ENCODE peak calls at places on chromosomes 11 and 22, in four cellular contexts. H, O, Q and A are unnamed samples.

GRCh38 chr11:31874631-31875191 is 63.6 kb upstream of the PAX6 start:
- DNase-seq in H (no peak), O (no peak), Q (no peak), A (no peak)

GRCh38 chr11:129691154-129691553 is 124.5 kb upstream of the TMEM45B start:
- DNase-seq in H (no peak), O (peak), Q (no peak), A (no peak)

GRCh38 chr11:65553301-65554001 is 4.7 kb downstream of the LTBP3 start:
- DNase-seq in H (no peak), O (no peak), Q (peak), A (no peak)

GRCh38 chr22:46693634-46694422 is 44.2 kb downstream of the CERK start:
- DNase-seq in H (no peak), O (no peak), Q (no peak), A (no peak)

GRCh38 chr11:32374261-32374711 is 61.1 kb downstream of the WT1 start:
- DNase-seq in H (no peak), O (no peak), Q (peak), A (peak)

GRCh38 chr22:40182231-40182835 is 4.6 kb downstream of the TNRC6B start:
- DNase-seq in H (no peak), O (no peak), Q (no peak), A (no peak)

GRCh38 chr11:16030664-16031063 is 325.7 kb downstream of the SOX6 start:
- DNase-seq in H (no peak), O (no peak), Q (no peak), A (no peak)

GRCh38 chr22:16959345-16959930 is 48.6 kb downstream of the GAB4 start:
- DNase-seq in H (no peak), O (peak), Q (no peak), A (no peak)

GRCh38 chr11:100545970-100546369 is 141.1 kb upstream of the ARHGAP42 start:
- DNase-seq in H (no peak), O (no peak), Q (no peak), A (no peak)

GRCh38 chr11:48017105-48017874 is 36.9 kb downstream of the PTPRJ start:
- DNase-seq in H (no peak), O (no peak), Q (no peak), A (no peak)

GRCh38 chr22:40498454-40499186 is 128.2 kb downstream of the SGSM3 start:
- DNase-seq in H (no peak), O (no peak), Q (no peak), A (no peak)

GRCh38 chr11:105458071-105458470 is 151.8 kb upstream of the GRIA4 start:
- DNase-seq in H (no peak), O (no peak), Q (no peak), A (no peak)

GRCh38 chr11:118705111-118705741 is 25.8 kb upstream of the TREH start:
- DNase-seq in H (no peak), O (no peak), Q (peak), A (no peak)

GRCh38 chr11:44574620-44575287 is 9.3 kb downstream of the CD82 start:
- DNase-seq in H (no peak), O (no peak), Q (no peak), A (no peak)

GRCh38 chr11:10454902-10455631 is at the start of gene AMPD3:
- DNase-seq in H (no peak), O (no peak), Q (peak), A (no peak)

GRCh38 chr11:133206313-133207005 is 325.8 kb downstream of the OPCML start:
- DNase-seq in H (no peak), O (peak), Q (no peak), A (no peak)

GRCh38 chr11:9982796-9983579 is 311.0 kb downstream of the SBF2 start:
- DNase-seq in H (no peak), O (no peak), Q (peak), A (no peak)

GRCh38 chr11:69745201-69745600 is 29.9 kb downstream of the FGF4 start:
- DNase-seq in H (no peak), O (no peak), Q (no peak), A (no peak)

GRCh38 chr11:24295360-24295759 is 201.5 kb upstream of the LUZP2 start:
- DNase-seq in H (no peak), O (no peak), Q (no peak), A (no peak)

DNA sequence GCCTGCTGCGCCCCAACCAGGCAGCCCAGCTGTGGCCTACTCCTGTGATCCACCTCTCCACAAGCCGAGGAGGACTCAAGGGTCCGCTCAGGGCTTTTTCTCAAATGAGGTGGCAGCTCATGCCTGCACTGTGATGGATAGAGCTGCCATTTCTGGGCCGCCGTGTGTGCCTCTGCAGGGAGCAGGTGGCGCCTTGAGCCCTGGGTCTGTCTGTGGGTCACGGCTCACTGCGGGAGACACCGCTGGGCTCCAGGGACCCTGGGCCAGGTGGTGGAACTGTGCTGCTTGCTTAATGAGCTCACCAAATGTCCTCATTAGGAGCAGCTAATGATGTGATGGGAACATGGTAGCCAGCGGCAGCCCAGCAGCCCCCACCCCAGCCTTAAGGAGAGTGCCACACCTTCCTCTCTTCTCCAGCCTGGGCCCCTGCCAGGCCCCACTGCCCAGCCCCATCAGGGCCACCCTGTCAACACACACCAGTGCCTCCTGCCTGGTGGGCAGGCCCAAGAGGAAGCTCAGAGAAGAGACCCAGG is 50.8 kb downstream of the DHCR7 start:
- DNase-seq in H (no peak), O (no peak), Q (no peak), A (no peak)
- TF ChIP-seq POLR2AphosphoS5 in H (no peak), O (no peak), Q (no peak), A (no peak)

DNA sequence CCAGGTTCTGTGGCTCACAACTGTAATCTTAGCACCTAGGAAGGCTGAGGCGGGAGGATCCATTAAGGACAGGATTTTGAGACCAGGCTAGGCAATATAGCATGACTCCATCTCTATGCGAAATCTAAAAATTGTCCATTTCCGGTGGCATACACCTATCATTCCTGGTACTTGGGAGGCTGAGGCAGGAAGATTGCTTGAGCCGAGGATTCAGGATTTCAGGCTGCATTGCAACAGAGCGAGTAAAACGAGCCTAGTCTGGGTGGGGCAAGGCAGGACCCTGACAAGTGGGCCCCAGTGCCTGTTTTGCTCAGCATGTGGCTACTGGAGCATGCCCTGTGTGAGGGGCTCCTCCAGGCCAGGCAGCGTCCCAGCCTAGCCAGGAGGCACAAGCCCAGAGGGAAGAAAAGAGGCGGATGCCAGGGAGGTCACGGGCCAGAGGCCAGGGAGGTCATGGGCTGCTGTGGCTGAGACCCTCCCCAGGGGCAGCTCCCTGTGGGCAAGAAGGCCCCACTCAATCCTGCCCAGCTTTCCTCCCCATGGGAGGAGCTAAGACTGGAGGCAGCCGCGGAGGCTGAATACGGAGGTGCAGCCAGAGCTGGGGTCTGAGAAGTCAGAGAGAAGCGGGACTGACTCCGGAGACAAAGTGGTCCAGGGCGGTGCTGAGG is 8.4 kb downstream of the LRRC74B start:
- DNase-seq in H (no peak), O (no peak), Q (no peak), A (no peak)
- TF ChIP-seq POLR2A in H (no peak), O (no peak), Q (no peak), A (no peak)

DNA sequence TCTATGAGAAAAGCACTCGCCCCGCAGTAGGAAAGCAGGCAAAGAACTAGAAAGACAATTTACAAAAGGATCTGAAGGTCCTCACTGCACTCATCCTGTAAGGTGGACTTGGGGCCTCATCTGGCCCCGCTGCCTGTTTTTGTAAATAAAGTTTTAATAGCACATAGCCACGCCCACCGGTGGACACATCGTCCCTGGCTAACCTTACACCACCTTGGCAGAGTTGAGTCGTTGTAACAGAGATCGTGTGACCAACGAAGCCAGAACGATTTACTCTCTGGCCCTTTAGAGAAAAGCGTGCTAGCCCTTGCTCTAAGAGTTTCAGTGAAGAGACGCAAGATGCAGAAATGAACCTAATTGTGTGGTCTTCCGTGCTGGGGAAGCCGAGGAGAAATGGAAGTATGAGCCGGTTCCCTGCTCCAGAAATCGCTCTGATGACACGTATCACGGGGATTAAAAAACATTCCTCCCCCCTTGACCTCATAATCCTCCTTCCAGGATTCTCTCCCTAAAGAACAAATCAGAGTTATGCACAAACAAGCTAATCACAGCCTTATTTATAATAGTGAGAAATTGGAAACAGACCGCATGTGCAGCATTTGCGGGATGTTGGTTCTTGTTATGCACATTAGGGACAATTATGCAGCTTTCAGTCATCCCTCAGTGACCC is 80.1 kb downstream of the CDKN1C start:
- DNase-seq in H (peak), O (no peak), Q (peak), A (no peak)
- TF ChIP-seq POLR2AphosphoS5 in H (no peak), O (no peak), Q (peak), A (no peak)

DNA sequence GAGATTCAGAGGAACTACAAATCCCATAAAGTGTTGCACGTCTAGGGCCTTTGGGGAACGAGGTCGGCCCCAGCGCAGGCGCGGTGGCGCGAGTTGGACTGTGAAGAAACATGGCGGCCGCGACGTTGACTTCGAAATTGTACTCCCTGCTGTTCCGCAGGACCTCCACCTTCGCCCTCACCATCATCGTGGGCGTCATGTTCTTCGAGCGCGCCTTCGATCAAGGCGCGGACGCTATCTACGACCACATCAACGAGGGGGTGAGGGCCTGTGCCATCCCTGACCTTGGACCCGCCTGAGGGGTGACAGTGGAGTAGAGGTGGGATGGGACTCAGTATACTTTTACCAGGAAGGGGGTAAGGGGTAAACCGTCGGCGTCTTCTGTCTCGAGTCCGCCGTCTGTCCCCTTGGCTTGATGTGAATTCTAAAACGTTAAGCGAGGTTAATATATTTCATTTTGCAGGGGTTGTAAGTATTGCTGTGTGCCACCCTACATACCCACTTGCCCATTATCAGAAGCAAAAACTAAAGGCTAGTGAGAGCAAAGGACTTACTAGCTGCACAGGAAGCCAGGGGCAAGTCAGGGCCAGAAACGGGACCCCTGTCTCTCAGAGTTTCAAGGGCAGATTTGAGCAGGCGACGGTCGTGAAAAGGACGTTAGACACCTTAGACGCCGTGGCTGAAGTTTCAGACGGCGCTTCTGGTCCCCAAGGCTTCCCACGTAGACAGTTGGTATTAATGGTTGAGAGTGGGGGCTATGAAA is at the start of gene UQCR10:
- DNase-seq in H (peak), O (peak), Q (peak), A (peak)
- TF ChIP-seq POLR2A in H (peak), O (peak), Q (no peak), A (peak)

GRCh38 chr22:48636746-48637145 is 1190.9 kb downstream of the BRD1 start:
- DNase-seq in H (no peak), O (no peak), Q (no peak), A (no peak)
- TF ChIP-seq POLR2AphosphoS5 in H (no peak), O (no peak), Q (no peak), A (no peak)

GRCh38 chr11:86672007-86672621 is at the start of gene ME3:
- DNase-seq in H (peak), O (no peak), Q (peak), A (peak)
- TF ChIP-seq POLR2A in H (no peak), O (no peak), Q (peak), A (no peak)

DNA sequence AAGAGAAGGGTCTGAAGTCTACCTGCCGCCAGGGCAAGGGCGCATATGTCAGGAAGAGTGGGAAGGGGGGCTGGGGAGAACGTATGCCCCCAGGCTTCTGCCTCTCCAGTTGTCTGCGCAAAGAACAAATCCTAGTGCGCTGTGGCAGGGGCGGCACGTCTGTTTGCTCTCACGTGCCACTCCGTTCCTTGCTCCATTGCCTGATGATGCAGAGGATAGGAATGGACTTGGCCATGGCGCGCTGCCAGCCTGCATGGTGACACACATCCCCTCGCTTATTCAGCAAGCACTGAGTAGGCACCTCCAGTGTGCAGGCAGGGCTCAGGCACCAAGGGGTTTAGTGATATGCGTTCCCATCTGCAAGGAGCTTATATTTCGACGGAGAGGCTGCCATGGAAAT is 45.4 kb upstream of the SLC22A12 start:
- DNase-seq in H (no peak), O (no peak), Q (no peak), A (no peak)
- TF ChIP-seq POLR2AphosphoS5 in H (no peak), O (no peak), Q (no peak), A (no peak)

GRCh38 chr22:36937319-36938027 is 24.0 kb downstream of the CSF2RB start:
- DNase-seq in H (no peak), O (no peak), Q (no peak), A (no peak)

GRCh38 chr22:36938028-36938425 is 24.6 kb downstream of the CSF2RB start:
- DNase-seq in H (no peak), O (no peak), Q (no peak), A (no peak)

GRCh38 chr22:36938886-36939285 is 25.5 kb downstream of the CSF2RB start:
- DNase-seq in H (no peak), O (no peak), Q (no peak), A (no peak)

GRCh38 chr22:36942561-36942960 is 29.1 kb downstream of the CSF2RB start:
- DNase-seq in H (no peak), O (no peak), Q (no peak), A (no peak)

DNA sequence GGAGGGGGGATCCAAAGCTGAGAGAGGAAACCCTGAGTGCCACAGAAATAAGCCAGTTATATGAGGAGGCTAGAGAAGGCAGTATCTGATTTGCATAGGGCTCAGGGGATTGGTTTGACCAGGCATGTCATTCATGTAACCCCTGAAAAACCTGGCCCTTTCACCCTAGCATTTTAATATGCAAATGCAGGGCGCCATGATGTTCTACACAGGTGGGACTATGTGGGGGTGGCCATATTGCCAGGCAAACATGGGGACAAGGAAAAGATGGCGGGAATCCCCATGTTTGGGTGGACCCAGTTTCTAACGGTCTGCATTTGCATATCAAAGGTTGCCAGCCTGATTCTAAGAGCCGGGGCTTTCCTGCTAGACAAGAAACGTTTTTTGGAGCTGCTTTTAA is 27.2 kb downstream of the CSF2RB start:
- DNase-seq in H (no peak), O (no peak), Q (peak), A (no peak)
- TF ChIP-seq POLR2A in H (no peak), O (no peak), Q (no peak), A (no peak)

DNA sequence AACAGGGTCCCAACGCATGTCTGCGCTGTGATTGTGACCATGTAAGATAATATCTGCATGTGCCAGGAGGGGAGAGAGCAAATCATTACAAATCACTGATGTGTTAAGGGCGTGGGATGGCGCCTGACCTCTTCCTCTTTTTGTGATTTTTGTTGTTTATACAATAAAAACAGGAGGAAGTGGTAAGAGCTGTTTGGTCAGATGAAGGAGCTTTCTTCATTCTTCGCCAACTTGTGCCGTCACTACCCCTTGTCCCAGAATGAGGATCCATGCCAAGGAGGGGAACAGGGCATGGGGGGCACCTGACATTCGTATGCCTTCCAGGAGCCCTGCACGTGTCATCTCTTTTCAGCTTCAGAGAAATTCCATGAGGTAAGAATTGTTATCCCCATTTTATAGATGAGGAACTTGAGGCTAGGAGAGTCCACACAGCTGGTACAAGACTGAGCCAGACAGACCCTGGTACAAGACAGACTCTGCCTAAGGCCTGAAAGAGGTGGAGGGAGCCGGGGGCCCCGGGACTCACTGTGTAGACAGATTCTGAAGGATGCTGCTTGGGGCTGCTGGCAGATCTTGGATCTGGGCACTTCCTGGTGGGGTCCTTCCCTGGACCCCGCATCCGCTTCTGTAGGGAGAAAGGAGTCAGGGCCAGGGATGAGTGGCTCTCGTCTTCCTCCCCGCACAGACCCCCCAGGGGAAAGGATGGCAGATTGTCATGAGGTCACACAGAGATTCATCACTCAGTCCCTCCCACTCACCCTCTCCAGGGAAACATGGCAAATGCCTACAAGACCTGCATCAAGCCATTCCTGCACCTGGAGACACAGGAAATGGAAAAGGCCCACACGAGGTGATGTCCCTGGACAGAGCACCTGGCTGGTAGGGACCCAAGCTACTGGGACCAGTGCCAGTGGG is 34.6 kb downstream of the NFAM1 start:
- DNase-seq in H (no peak), O (no peak), Q (peak), A (peak)
- TF ChIP-seq POLR2AphosphoS5 in H (no peak), O (no peak), Q (no peak), A (no peak)